ENCODE peak calls at places on chromosomes 16 and 17, in five cellular contexts. R, X, D, G and K are unnamed samples. For H3K79me1, the result is how much of the 10 kb centered on the place peaks cover.

GRCh38 chr17:36657763-36658490 is 56.5 kb downstream of the MRM1 start:
- DNase-seq in D (no peak), G (peak), X (peak), R (peak), K (no peak)

GRCh38 chr16:89410794-89411309 is 79.5 kb downstream of the ANKRD11 start:
- DNase-seq in X (no peak), D (no peak), G (peak), R (no peak), K (no peak)

GRCh38 chr16:81836279-81837054 is 57.4 kb downstream of the PLCG2 start:
- DNase-seq in R (no peak), X (no peak), D (no peak), G (no peak), K (no peak)

GRCh38 chr16:3026003-3026378 is 2.2 kb downstream of the THOC6 start:
- DNase-seq in R (no peak), G (no peak), X (peak), D (no peak), K (no peak)

GRCh38 chr16:14196539-14196938 is 125.4 kb downstream of the MRTFB start:
- DNase-seq in X (no peak), D (no peak), R (no peak), G (no peak), K (no peak)

GRCh38 chr17:39870776-39871175 is 2.8 kb downstream of the ZPBP2 start:
- DNase-seq in X (no peak), R (no peak), G (no peak), D (no peak), K (no peak)

GRCh38 chr16:2785101-2785991 is 2.0 kb downstream of the PRSS33 start:
- DNase-seq in G (no peak), X (peak), D (no peak), R (no peak), K (no peak)

GRCh38 chr17:19578545-19578944 is 44.9 kb downstream of the SLC47A1 start:
- DNase-seq in G (no peak), D (no peak), R (no peak), X (no peak), K (no peak)

GRCh38 chr17:68294196-68294555 is 2.9 kb downstream of the ARSG start:
- DNase-seq in D (peak), X (no peak), G (peak), R (no peak), K (no peak)

GRCh38 chr17:78358538-78359215 is 1.2 kb downstream of the SOCS3 start:
- DNase-seq in G (peak), X (peak), R (no peak), D (no peak), K (peak)

GRCh38 chr16:8572919-8573724 is 17.2 kb downstream of the TMEM114 start:
- DNase-seq in R (peak), D (no peak), X (peak), G (peak), K (peak)

GRCh38 chr17:66373079-66373478 is 70.7 kb downstream of the PRKCA start:
- DNase-seq in D (no peak), R (no peak), G (no peak), X (no peak), K (no peak)

GRCh38 chr16:50602531-50603205 is 54.5 kb downstream of the NKD1 start:
- DNase-seq in G (no peak), X (no peak), R (no peak), D (no peak), K (no peak)

GRCh38 chr16:9370071-9370491 is 278.6 kb downstream of the HAPSTR1 start:
- DNase-seq in D (no peak), G (no peak), X (no peak), R (no peak), K (no peak)

GRCh38 chr16:3187798-3188674 is at the start of gene OR1F1:
- DNase-seq in R (peak), D (no peak), X (peak), G (peak), K (peak)

GRCh38 chr16:4538067-4538385 is 547 bp downstream of the CDIP1 start:
- DNase-seq in G (no peak), D (no peak), X (no peak), R (no peak), K (no peak)

GRCh38 chr17:82400830-82401229 is 17.3 kb upstream of the HEXD start:
- DNase-seq in G (no peak), R (no peak), D (no peak), X (no peak), K (no peak)

GRCh38 chr16:47873434-47873833 is 282.4 kb downstream of the ABCC12 start:
- DNase-seq in G (no peak), D (no peak), R (no peak), X (no peak), K (no peak)

GRCh38 chr16:89199241-89200123 is 855 bp downstream of the SLC22A31 start:
- DNase-seq in X (peak), R (no peak), G (no peak), D (no peak), K (no peak)

GRCh38 chr16:69499541-69500255 is 66.1 kb upstream of the NFAT5 start:
- DNase-seq in D (no peak), X (no peak), R (no peak), G (no peak), K (peak)

GRCh38 chr16:69500496-69500895 is 65.3 kb upstream of the NFAT5 start:
- DNase-seq in D (no peak), X (no peak), R (no peak), G (no peak), K (peak)

GRCh38 chr16:69498926-69499325 is 66.8 kb upstream of the NFAT5 start:
- DNase-seq in G (no peak), X (no peak), D (no peak), R (no peak), K (peak)

GRCh38 chr16:69501956-69502457 is 63.8 kb upstream of the NFAT5 start:
- DNase-seq in X (no peak), G (peak), R (no peak), D (no peak), K (peak)

GRCh38 chr16:69503244-69503643 is 62.5 kb upstream of the NFAT5 start:
- DNase-seq in D (no peak), R (no peak), G (no peak), X (no peak), K (no peak)
- H2BK12ac ChIP-seq in D (no peak), R (peak), G (no peak), X (no peak), K (no peak)

DNA sequence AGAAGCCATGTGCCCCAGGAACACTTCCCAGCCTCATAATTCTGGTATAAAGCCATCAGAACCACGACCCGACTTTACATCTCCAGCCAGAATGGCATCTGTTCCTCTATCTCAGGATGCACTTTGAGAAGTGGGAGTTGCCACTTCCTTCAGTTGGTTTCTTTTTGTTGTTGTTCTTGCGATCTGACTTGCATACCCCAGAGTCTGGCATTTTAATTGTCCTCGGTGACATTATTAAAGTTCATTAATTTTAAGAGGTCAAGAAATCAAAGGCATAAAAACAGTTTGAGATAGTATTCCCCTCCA is 13.5 kb downstream of the MARCHF10 start:
- DNase-seq in D (no peak), R (no peak), G (no peak), X (no peak), K (no peak)
- H3K9ac ChIP-seq in D (no peak), R (no peak), G (no peak), X (no peak), K (no peak)

DNA sequence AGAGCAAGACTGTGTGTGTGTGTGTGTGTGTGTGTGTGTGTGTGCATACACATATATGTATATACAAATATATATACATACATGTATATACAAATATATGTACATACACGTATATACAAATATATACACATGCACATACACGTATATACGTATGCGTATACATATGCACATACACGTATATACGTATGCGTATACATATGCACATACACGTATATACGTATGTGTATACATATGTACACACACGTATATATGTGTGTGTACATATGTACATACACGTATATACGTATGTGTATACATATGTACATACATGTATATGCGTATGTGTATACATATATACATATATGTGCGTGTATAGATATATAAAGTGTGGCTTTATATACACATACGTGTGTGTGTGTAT is 31.4 kb downstream of the SPHK1 start:
- DNase-seq in R (no peak), X (no peak), G (no peak), D (no peak), K (no peak)
- H3K79me1 ChIP-seq in R (under half), X (under half), G (under half), D (under half), K (under half)

GRCh38 chr17:28076138-28076537 is 33.7 kb downstream of the NLK start:
- DNase-seq in D (no peak), G (no peak), R (no peak), X (no peak), K (no peak)

GRCh38 chr17:28071179-28071578 is 28.7 kb downstream of the NLK start:
- DNase-seq in R (no peak), G (no peak), D (no peak), X (no peak), K (no peak)

GRCh38 chr17:28071891-28072606 is 29.6 kb downstream of the NLK start:
- DNase-seq in G (no peak), D (no peak), R (no peak), X (no peak), K (no peak)

GRCh38 chr17:28072935-28073533 is 30.6 kb downstream of the NLK start:
- DNase-seq in G (no peak), X (no peak), R (no peak), D (no peak), K (no peak)

GRCh38 chr17:28074010-28074409 is 31.5 kb downstream of the NLK start:
- DNase-seq in X (no peak), R (no peak), D (no peak), G (no peak), K (no peak)
- H2BK12ac ChIP-seq in X (no peak), R (no peak), D (no peak), G (no peak), K (no peak)

GRCh38 chr17:50210249-50211225 is 9.1 kb upstream of the COL1A1 start:
- DNase-seq in X (peak), G (peak), D (no peak), R (peak), K (peak)

GRCh38 chr17:50209472-50210248 is 8.2 kb upstream of the COL1A1 start:
- DNase-seq in X (peak), R (peak), D (no peak), G (peak), K (no peak)

GRCh38 chr17:50212121-50212843 is 10.9 kb upstream of the COL1A1 start:
- DNase-seq in D (no peak), X (peak), R (peak), G (peak), K (no peak)

GRCh38 chr17:50213026-50214015 is 11.9 kb upstream of the COL1A1 start:
- DNase-seq in R (no peak), G (peak), D (no peak), X (peak), K (no peak)

DNA sequence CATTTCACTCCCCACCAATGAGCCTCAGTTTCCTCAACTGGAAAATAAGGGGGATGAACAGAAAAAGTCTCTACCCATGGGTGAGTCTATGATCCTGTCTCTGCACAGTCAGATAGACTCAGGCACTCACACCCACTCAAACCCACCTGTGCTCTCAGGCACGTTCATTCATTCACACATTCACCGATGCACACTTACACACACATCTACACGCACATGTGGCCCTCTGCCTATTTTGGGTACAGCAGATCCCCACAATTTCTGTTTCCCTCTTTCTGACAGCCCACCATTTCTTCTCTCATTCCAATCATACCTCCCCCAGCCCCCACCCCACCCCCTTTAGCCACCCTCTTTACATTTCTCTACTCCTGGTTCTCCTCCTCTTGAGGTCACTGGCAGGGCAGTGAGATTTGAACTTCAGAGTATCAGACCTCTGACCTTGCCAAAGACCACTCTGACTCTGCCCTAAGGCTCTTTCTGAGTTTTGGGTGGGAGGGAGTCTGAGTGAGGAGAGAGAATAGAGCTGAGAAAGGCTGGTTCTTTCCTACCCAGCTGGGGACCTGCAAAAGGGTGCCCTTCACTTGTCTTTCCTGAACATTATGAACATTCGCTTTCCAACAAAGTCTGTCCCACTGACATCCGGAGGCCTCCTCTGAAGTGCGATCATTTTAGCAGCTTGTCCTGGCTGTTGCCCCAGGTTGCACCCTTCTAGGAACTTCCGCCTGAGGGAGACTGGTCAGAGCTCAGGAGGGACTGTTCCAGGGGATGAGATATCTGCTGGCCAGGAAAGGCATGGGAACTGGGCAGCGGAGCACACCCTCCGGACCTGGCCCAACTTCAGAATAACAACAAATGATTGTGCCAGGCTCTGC is 10.1 kb upstream of the COL1A1 start:
- DNase-seq in D (no peak), X (peak), R (peak), G (peak), K (no peak)
- H3K9ac ChIP-seq in D (no peak), X (no peak), R (peak), G (peak), K (no peak)